ENCODE peak calls at places on chromosome 20, in six cellular contexts. M, S, Y, F, C and N are unnamed samples.

GRCh38 chr20:32247957-32248497 is 29.4 kb upstream of the KIF3B start:
- DNase-seq in M (no peak), S (no peak), Y (no peak), F (peak), C (no peak), N (no peak)

GRCh38 chr20:40532103-40532502 is 156.9 kb downstream of the MAFB start:
- DNase-seq in M (no peak), S (peak), Y (peak), F (peak), C (no peak), N (peak)

GRCh38 chr20:47691632-47692031 is 93.6 kb downstream of the SULF2 start:
- DNase-seq in M (peak), S (peak), Y (no peak), F (no peak), C (peak), N (no peak)

GRCh38 chr20:52410182-52410647 is 218.6 kb upstream of the ZFP64 start:
- DNase-seq in M (peak), S (peak), Y (no peak), F (no peak), C (peak), N (no peak)

GRCh38 chr20:36575066-36575743 is 1.8 kb downstream of the TGIF2 start:
- DNase-seq in M (peak), S (peak), Y (peak), F (no peak), C (peak), N (peak)

GRCh38 chr20:48333707-48334106 is 494.1 kb downstream of the PREX1 start:
- DNase-seq in M (no peak), S (no peak), Y (no peak), F (no peak), C (no peak), N (no peak)

GRCh38 chr20:5688431-5688972 is 61.7 kb upstream of the SHLD1 start:
- DNase-seq in M (no peak), S (no peak), Y (no peak), F (peak), C (no peak), N (no peak)

GRCh38 chr20:32332614-32333013 is 25.5 kb upstream of the ASXL1 start:
- DNase-seq in M (peak), S (no peak), Y (no peak), F (peak), C (no peak), N (no peak)

GRCh38 chr20:58349586-58349985 is 39.4 kb upstream of the VAPB start:
- DNase-seq in M (peak), S (no peak), Y (no peak), F (no peak), C (peak), N (no peak)

GRCh38 chr20:36153754-36154695 is 515 bp upstream of the EPB41L1 start:
- DNase-seq in M (peak), S (peak), Y (peak), F (peak), C (peak), N (no peak)

GRCh38 chr20:49948809-49949507 is 12.8 kb downstream of the RNF114 start:
- DNase-seq in M (peak), S (no peak), Y (no peak), F (no peak), C (peak), N (no peak)

GRCh38 chr20:52224920-52225319 is 33.3 kb upstream of the ZFP64 start:
- DNase-seq in M (no peak), S (no peak), Y (no peak), F (no peak), C (no peak), N (no peak)

GRCh38 chr20:21396921-21397340 is 395 bp downstream of the NKX2-4 start:
- DNase-seq in M (no peak), S (no peak), Y (peak), F (peak), C (no peak), N (peak)

GRCh38 chr20:59835057-59835447 is 98.4 kb downstream of the SYCP2 start:
- DNase-seq in M (no peak), S (no peak), Y (no peak), F (no peak), C (no peak), N (no peak)

GRCh38 chr20:25256226-25256859 is 8.5 kb downstream of the PYGB start:
- DNase-seq in M (no peak), S (no peak), Y (peak), F (peak), C (no peak), N (no peak)

GRCh38 chr20:15248618-15249395 is 911.4 kb upstream of the FLRT3 start:
- DNase-seq in M (no peak), S (no peak), Y (no peak), F (peak), C (no peak), N (no peak)

GRCh38 chr20:53679597-53680309 is 86.1 kb upstream of the ZNF217 start:
- DNase-seq in M (no peak), S (peak), Y (no peak), F (peak), C (no peak), N (no peak)

GRCh38 chr20:36924167-36925045 is 27.1 kb downstream of the SAMHD1 start:
- DNase-seq in M (no peak), S (peak), Y (no peak), F (no peak), C (no peak), N (no peak)

GRCh38 chr20:38534756-38535155 is 46.2 kb upstream of the ADIG start:
- DNase-seq in M (no peak), S (no peak), Y (no peak), F (no peak), C (no peak), N (no peak)

GRCh38 chr20:51861726-51862466 is 59.6 kb upstream of the SALL4 start:
- DNase-seq in M (no peak), S (peak), Y (no peak), F (peak), C (peak), N (no peak)

GRCh38 chr20:57991211-57991841 is 237.1 kb downstream of the ANKRD60 start:
- DNase-seq in M (no peak), S (peak), Y (no peak), F (peak), C (no peak), N (peak)

GRCh38 chr20:49615401-49616153 is 47.6 kb upstream of the PTGIS start:
- DNase-seq in M (no peak), S (no peak), Y (no peak), F (no peak), C (no peak), N (no peak)

GRCh38 chr20:22464312-22465003 is 119.9 kb downstream of the FOXA2 start:
- DNase-seq in M (no peak), S (no peak), Y (no peak), F (no peak), C (no peak), N (no peak)

GRCh38 chr20:10909803-10910202 is 236.0 kb upstream of the JAG1 start:
- DNase-seq in M (no peak), S (no peak), Y (no peak), F (no peak), C (no peak), N (no peak)

GRCh38 chr20:49112596-49113274 is 66.6 kb downstream of the CSE1L start:
- DNase-seq in M (peak), S (no peak), Y (no peak), F (no peak), C (peak), N (no peak)

GRCh38 chr20:37471741-37472235 is 49.3 kb upstream of the NNAT start:
- DNase-seq in M (no peak), S (peak), Y (no peak), F (no peak), C (no peak), N (no peak)

GRCh38 chr20:22303523-22303922 is 280.8 kb downstream of the FOXA2 start:
- DNase-seq in M (no peak), S (peak), Y (no peak), F (no peak), C (no peak), N (no peak)

GRCh38 chr20:53736122-53736756 is 142.6 kb upstream of the ZNF217 start:
- DNase-seq in M (no peak), S (no peak), Y (no peak), F (peak), C (no peak), N (no peak)

GRCh38 chr20:2746636-2747265 is 53.7 kb downstream of the CPXM1 start:
- DNase-seq in M (no peak), S (no peak), Y (no peak), F (no peak), C (no peak), N (no peak)

GRCh38 chr20:36150847-36151539 is 3.5 kb upstream of the EPB41L1 start:
- DNase-seq in M (no peak), S (no peak), Y (no peak), F (no peak), C (no peak), N (no peak)

GRCh38 chr20:19380211-19380610 is 167.8 kb downstream of the SLC24A3 start:
- DNase-seq in M (no peak), S (no peak), Y (no peak), F (no peak), C (no peak), N (no peak)

GRCh38 chr20:52312131-52312729 is 120.7 kb upstream of the ZFP64 start:
- DNase-seq in M (peak), S (peak), Y (peak), F (peak), C (peak), N (no peak)

GRCh38 chr20:50838707-50839385 is 44.0 kb downstream of the BCAS4 start:
- DNase-seq in M (no peak), S (no peak), Y (no peak), F (peak), C (no peak), N (no peak)

GRCh38 chr20:13009682-13010406 is 1.1 kb downstream of the SPTLC3 start:
- DNase-seq in M (peak), S (no peak), Y (no peak), F (peak), C (peak), N (no peak)

GRCh38 chr20:61998343-61999121 is 67.1 kb downstream of the TAF4 start:
- DNase-seq in M (no peak), S (no peak), Y (no peak), F (no peak), C (no peak), N (no peak)
- H3K23ac ChIP-seq in M (no peak), S (no peak), Y (no peak), F (no peak), C (no peak), N (no peak)

GRCh38 chr20:63319164-63320040 is 26.4 kb downstream of the COL20A1 start:
- DNase-seq in M (no peak), S (no peak), Y (no peak), F (no peak), C (no peak), N (no peak)

GRCh38 chr20:63320616-63321147 is 27.7 kb downstream of the COL20A1 start:
- DNase-seq in M (no peak), S (no peak), Y (no peak), F (no peak), C (no peak), N (no peak)

GRCh38 chr20:63318391-63319163 is 25.6 kb downstream of the COL20A1 start:
- DNase-seq in M (no peak), S (no peak), Y (no peak), F (no peak), C (no peak), N (no peak)

GRCh38 chr20:63321148-63321831 is 28.3 kb downstream of the COL20A1 start:
- DNase-seq in M (peak), S (no peak), Y (no peak), F (peak), C (no peak), N (no peak)

GRCh38 chr20:63320041-63320511 is 27.1 kb downstream of the COL20A1 start:
- DNase-seq in M (no peak), S (no peak), Y (no peak), F (no peak), C (no peak), N (no peak)
- H3K23ac ChIP-seq in M (no peak), S (no peak), Y (no peak), F (no peak), C (no peak), N (no peak)

GRCh38 chr20:62775206-62775605 is 21.1 kb upstream of the MRGBP start:
- DNase-seq in M (no peak), S (no peak), Y (no peak), F (no peak), C (no peak), N (no peak)

GRCh38 chr20:62778058-62778457 is 18.2 kb upstream of the MRGBP start:
- DNase-seq in M (no peak), S (no peak), Y (no peak), F (no peak), C (no peak), N (no peak)

GRCh38 chr20:62777528-62777830 is 18.8 kb upstream of the MRGBP start:
- DNase-seq in M (no peak), S (no peak), Y (no peak), F (no peak), C (no peak), N (no peak)

GRCh38 chr20:62776035-62776691 is 20.1 kb upstream of the MRGBP start:
- DNase-seq in M (no peak), S (no peak), Y (no peak), F (no peak), C (no peak), N (no peak)

GRCh38 chr20:62776692-62777527 is 19.4 kb upstream of the MRGBP start:
- DNase-seq in M (peak), S (peak), Y (peak), F (no peak), C (no peak), N (no peak)
- H3K23ac ChIP-seq in M (no peak), S (no peak), Y (no peak), F (no peak), C (no peak), N (no peak)

DNA sequence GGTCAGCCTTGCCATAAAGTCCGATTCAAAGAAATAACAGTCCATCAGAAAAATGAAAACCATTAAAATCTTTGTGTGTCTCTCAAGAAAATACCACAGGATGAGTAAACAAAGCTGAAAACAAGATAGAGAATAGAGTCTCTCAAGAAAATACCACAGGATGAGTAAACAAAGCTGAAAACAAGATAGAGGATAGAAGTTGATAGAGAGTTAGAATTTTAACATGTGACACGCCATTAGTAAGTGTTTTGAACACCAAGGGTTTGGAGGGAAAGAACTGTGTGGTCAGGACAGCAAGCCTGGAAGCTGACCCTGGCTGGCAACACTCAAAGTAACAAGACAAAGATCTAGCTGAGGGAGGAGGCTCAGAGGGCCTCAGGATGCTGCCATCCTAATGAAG is 43.9 kb upstream of the PRND start:
- DNase-seq in M (no peak), S (no peak), Y (no peak), F (no peak), C (peak), N (no peak)
- H3K23ac ChIP-seq in M (no peak), S (no peak), Y (no peak), F (no peak), C (no peak), N (no peak)

DNA sequence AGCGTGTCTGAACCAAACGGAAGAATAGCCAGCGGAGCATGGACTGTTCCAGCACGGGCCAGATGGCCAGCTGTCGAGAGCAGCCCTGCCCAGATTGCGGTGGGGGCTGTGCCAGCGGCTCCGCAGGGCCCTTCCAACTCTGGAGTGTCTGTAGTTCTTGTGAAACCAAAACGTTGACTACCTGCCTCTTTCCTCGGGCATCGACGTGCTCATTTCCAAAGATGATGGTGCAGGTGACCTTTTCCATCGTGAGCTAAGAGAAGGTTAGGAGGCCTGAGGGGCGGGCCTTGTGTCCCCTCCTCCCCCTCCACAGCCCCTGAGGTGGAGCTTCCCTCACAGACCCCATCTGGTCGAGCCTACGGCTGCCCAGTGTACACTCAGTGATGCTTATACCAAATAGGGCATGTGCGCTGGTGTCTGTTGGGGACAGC is 12.9 kb upstream of the C20orf144 start:
- DNase-seq in M (no peak), S (no peak), Y (no peak), F (no peak), C (no peak), N (no peak)
- H3K23ac ChIP-seq in M (no peak), S (no peak), Y (no peak), F (no peak), C (no peak), N (no peak)

GRCh38 chr20:46217583-46217982 is 90.7 kb downstream of the CDH22 start:
- DNase-seq in M (no peak), S (no peak), Y (no peak), F (no peak), C (no peak), N (no peak)

GRCh38 chr20:46216770-46217464 is 91.4 kb downstream of the CDH22 start:
- DNase-seq in M (no peak), S (no peak), Y (no peak), F (no peak), C (no peak), N (no peak)

GRCh38 chr20:46214831-46215488 is 93.3 kb downstream of the CDH22 start:
- DNase-seq in M (no peak), S (no peak), Y (no peak), F (no peak), C (peak), N (no peak)

GRCh38 chr20:46213946-46214830 is 94.1 kb downstream of the CDH22 start:
- DNase-seq in M (no peak), S (no peak), Y (no peak), F (no peak), C (no peak), N (no peak)

DNA sequence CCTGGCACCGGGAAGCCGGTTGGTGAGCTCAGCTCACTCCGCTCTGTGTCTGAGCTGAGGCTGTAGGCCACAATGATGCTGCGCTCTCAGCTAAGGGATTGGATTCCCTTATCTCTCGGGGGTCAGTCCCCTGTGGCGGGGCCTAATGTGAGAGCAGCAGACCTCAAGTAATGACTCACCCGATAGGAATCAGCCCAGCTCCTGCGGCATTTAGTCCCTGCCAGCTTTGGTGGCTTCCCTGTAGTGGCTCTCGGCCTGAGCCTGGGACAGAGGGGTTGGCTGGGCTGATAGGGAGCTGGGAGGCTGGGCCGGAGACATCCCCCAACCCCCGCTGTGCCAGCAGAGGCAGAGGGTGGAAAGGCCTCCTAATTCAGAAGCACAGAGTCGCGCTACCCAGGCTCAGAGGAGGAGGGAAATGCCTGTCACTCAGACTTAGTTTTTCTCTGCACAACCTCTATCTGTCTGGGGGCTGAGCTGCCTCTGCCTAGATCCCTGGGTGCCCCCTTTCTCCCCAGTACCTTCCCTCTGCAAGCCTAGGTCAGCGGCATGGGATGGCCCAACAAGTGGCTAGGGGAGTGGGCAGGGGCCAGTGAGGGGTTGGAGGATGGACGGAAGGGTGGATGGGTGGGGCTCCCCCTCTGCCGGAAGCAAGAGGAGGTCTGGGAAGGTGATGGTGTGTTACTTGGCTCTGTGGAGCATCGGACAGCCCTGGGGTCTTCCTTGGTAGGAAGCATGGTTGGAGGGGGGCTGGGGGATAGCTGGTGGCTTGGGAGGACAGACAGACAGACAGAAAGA is 92.2 kb downstream of the CDH22 start:
- DNase-seq in M (peak), S (peak), Y (peak), F (peak), C (peak), N (peak)
- H3K23ac ChIP-seq in M (no peak), S (peak), Y (no peak), F (no peak), C (no peak), N (no peak)

GRCh38 chr20:46341374-46342044 is 33.2 kb upstream of the CDH22 start:
- DNase-seq in M (no peak), S (no peak), Y (no peak), F (no peak), C (no peak), N (no peak)
- H3K23ac ChIP-seq in M (no peak), S (no peak), Y (no peak), F (no peak), C (peak), N (no peak)

GRCh38 chr20:3753501-3754257 is 13.9 kb downstream of the ADISSP start:
- DNase-seq in M (no peak), S (no peak), Y (no peak), F (no peak), C (no peak), N (no peak)

GRCh38 chr20:3755269-3755668 is 12.3 kb downstream of the ADISSP start:
- DNase-seq in M (no peak), S (no peak), Y (no peak), F (no peak), C (no peak), N (no peak)

GRCh38 chr20:3754258-3754595 is 13.3 kb downstream of the ADISSP start:
- DNase-seq in M (no peak), S (no peak), Y (no peak), F (no peak), C (no peak), N (no peak)

GRCh38 chr20:3758566-3758965 is 9.0 kb downstream of the ADISSP start:
- DNase-seq in M (no peak), S (no peak), Y (no peak), F (no peak), C (no peak), N (no peak)

DNA sequence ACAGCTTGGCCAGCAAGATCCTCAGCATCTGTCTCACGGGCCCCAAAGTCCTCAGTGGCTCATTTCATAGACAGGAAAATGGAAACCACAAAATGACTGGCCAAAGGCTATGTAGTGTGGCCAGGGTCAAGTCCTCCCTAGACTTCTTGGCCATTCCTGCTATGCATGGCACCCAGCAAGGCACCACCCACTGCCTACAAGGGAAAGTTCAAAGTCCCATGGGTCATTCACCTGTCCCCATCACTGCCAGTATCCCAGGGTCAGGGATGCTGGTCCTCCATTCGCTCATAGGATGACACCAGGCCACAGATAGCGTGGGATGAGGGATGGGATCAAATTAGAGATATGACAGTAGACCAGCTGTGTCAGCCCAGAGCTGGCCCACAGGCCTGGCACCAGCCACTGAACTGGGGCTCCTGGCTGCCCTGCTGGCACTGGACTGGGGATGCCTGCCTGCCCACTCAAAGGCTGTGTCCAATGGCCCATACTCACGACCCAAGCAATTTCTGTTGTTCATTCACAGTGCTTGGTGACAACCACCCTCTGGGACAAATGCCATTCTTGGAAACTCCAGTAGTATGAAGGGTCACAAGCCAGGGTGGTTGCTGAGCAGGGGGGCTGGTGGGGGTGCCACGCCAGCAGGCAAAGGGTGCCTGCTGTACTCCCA is 11.6 kb downstream of the ADISSP start:
- DNase-seq in M (no peak), S (no peak), Y (no peak), F (no peak), C (no peak), N (no peak)
- H3K23ac ChIP-seq in M (no peak), S (no peak), Y (no peak), F (no peak), C (no peak), N (no peak)